ENCODE peak calls at places on chromosomes 13 and 19, in nine cellular contexts. I is esophagus muscularis mucosa, R is suprapubic skin, V is K562, J is transverse colon, C is H1, D is sigmoid colon, Q is HepG2, N is SK-N-SH. O is an unnamed sample.

GRCh38 chr19:11291991-11292390 is 4.0 kb upstream of the TSPAN16 start:
- DNase-seq in I (no peak), R (no peak), V (no peak), J (no peak), C (no peak), D (no peak), Q (no peak), N (no peak), O (no peak)

GRCh38 chr19:44725251-44725650 is 23.3 kb upstream of the BCL3 start:
- DNase-seq in I (no peak), R (no peak), V (no peak), J (peak; percentile 90), C (no peak), D (no peak), Q (peak; percentile 77), N (no peak), O (peak; percentile 83)

GRCh38 chr19:44050740-44051653 is 839 bp upstream of the ZNF223 start:
- DNase-seq in I (no peak), R (no peak), V (no peak), J (peak; percentile 50), C (no peak), D (no peak), Q (no peak), N (no peak), O (peak; percentile 28)

GRCh38 chr13:30705672-30706071 is 29.7 kb upstream of the ALOX5AP start:
- DNase-seq in I (no peak), R (no peak), V (no peak), J (no peak), C (no peak), D (no peak), Q (no peak), N (no peak), O (no peak)

GRCh38 chr13:106182404-106182803 is 353.1 kb downstream of the EFNB2 start:
- DNase-seq in I (no peak), R (no peak), V (no peak), J (no peak), C (no peak), D (no peak), Q (no peak), N (no peak), O (no peak)

GRCh38 chr13:52411629-52412028 is 5.7 kb upstream of the THSD1 start:
- DNase-seq in I (no peak), R (no peak), V (no peak), J (no peak), C (no peak), D (no peak), Q (no peak), N (no peak), O (no peak)

GRCh38 chr19:48966541-48967345 is 1.6 kb downstream of the FTL start:
- DNase-seq in I (no peak), R (no peak), V (no peak), J (no peak), C (no peak), D (no peak), Q (no peak), N (no peak), O (no peak)

GRCh38 chr13:93857126-93857525 is 622.4 kb downstream of the DCT start:
- DNase-seq in I (no peak), R (no peak), V (no peak), J (no peak), C (no peak), D (no peak), Q (no peak), N (no peak), O (no peak)

GRCh38 chr19:52601025-52601973 is 31.2 kb downstream of the ZNF701 start:
- DNase-seq in I (peak; percentile 98), R (peak; percentile 97), V (peak; percentile 93), J (peak; percentile 98), C (peak; percentile 97), D (peak; percentile 97), Q (peak; percentile 74), N (peak; percentile 95), O (peak; percentile 97)

GRCh38 chr19:45499196-45500180 is 1.2 kb downstream of the PPM1N start:
- DNase-seq in I (no peak), R (no peak), V (peak; percentile 75), J (peak; percentile 68), C (peak; percentile 98), D (no peak), Q (no peak), N (peak; percentile 62), O (no peak)

GRCh38 chr13:51549050-51549449 is 35.2 kb upstream of the WDFY2 start:
- DNase-seq in I (no peak), R (no peak), V (peak; percentile 64), J (no peak), C (no peak), D (no peak), Q (peak; percentile 33), N (no peak), O (no peak)

GRCh38 chr19:47004012-47004465 is 15.6 kb upstream of the NPAS1 start:
- DNase-seq in I (no peak), R (no peak), V (peak; percentile 32), J (no peak), C (no peak), D (no peak), Q (no peak), N (peak; percentile 75), O (no peak)

GRCh38 chr19:47003611-47003935 is 16.1 kb upstream of the NPAS1 start:
- DNase-seq in I (no peak), R (no peak), V (no peak), J (no peak), C (no peak), D (no peak), Q (no peak), N (peak; percentile 83), O (no peak)

GRCh38 chr19:47002853-47003610 is 16.6 kb upstream of the NPAS1 start:
- DNase-seq in I (no peak), R (no peak), V (no peak), J (no peak), C (no peak), D (no peak), Q (no peak), N (no peak), O (no peak)

GRCh38 chr19:47001584-47001983 is 18.1 kb upstream of the NPAS1 start:
- DNase-seq in I (no peak), R (no peak), V (no peak), J (no peak), C (no peak), D (no peak), Q (no peak), N (no peak), O (no peak)

GRCh38 chr19:47002106-47002766 is 17.4 kb upstream of the NPAS1 start:
- DNase-seq in I (no peak), R (no peak), V (no peak), J (peak; percentile 40), C (no peak), D (no peak), Q (no peak), N (no peak), O (peak; percentile 45)
- TF ChIP-seq POLR2AphosphoS5 in I (no peak), R (no peak), V (no peak), J (no peak), C (no peak), D (no peak), Q (no peak), N (no peak), O (no peak)

DNA sequence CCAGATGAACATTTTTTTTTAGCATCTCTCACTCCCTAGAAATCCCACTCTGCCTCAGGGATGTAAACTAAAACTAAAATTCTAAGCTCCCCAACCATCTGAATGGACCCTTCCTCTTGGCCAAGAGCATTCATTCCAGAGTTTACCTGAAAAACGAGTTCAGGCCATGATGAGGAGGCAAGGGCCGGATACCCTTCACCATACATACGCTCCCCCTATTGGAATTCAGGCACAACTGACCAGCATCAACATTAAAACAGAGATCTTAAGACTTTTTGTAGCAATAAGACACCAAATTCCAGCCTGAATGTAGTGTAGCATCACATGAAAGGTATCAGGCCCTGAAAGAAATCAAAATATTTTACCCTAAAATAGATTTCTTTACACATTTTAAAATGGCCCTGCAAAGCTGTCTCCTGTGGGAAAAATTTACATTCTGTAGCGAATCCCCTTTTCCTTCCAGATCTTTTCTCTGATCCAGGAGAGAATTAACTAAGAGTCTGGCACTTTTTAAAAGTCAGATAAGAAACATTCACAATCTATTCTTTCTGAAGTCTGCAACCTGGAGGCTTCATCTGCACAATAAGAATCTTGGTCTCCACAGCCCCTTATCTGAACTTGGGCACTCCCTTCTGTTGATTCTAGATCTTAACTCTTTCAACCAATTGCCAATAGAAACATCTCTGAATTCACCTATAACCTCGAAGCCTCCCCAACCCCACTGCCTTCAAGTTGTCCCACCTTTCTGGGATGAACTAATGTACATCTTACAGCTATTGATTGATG is 888.5 kb downstream of the UQCRFS1 start:
- DNase-seq in I (no peak), R (no peak), V (no peak), J (no peak), C (no peak), D (no peak), Q (no peak), N (no peak), O (no peak)
- TF ChIP-seq CTCF in I (no peak), R (no peak), V (no peak), J (no peak), C (peak; percentile 39), D (no peak), Q (no peak), N (peak; percentile 14), O (no peak)

DNA sequence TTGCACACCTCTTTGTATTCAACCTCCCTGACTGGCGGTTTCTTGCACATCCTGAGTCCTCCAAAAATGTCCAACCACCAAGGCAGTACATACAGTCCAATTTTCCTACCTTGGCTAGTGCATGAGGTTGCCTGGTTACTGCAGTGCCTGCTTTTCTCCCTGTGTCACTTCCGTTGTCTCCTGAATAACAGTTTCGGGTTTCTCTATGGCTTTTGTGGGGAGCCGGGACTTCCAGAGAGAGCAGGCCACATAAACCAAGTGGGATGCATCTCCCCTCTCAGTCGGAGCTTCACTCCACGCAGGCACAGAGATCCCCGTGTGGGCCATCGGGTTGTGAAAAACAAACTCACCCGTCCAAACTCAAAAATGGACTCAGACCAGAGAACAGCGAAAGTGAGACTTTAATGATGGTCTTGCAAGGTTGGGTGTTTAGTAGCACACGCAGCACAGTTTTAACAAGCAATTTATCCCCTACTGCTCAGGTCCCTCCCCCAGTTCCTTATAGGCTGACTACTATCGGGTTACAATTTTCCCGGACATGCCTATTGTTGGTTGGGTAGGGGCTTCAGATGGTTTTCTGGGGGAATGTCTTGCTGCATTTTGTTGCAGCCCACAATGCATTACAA is 173.1 kb downstream of the POU4F1 start:
- DNase-seq in I (no peak), R (no peak), V (no peak), J (no peak), C (peak; percentile 53), D (no peak), Q (no peak), N (no peak), O (no peak)
- TF ChIP-seq EP300 in I (no peak), R (no peak), V (no peak), J (no peak), C (no peak), D (no peak), Q (no peak), N (no peak), O (no peak)

DNA sequence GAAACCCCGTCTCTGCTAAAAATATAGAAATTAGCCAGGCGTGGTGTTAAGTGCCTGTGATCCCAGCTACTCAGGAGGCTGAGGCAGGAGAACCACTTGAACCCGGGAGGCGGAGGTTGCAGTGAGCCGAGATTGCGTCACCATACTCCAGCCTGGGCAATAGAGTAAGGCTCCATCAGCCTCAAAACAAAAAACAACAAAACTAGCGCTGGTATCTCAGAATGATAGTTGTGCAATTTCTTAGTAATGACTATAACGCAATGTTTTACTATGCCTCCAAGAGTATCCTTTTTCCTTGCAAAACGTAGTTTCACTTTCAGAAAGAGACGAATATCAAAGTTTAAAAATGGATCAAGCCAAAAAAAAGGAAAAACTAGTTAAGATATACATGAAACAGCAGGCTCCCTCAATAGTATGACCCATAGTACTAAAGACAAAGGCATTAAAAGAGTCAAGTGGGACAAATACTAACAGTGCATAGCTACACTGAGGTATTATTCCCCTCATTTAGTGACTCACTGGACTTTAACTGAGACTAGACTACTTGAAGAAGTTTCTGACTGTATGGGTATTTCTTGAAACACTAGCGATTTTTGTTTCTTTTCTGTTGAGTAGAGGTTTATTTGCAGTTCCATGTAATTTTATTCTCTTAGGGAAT is 10.5 kb upstream of the ITM2B start:
- DNase-seq in I (no peak), R (no peak), V (no peak), J (peak; percentile 19), C (no peak), D (peak; percentile 73), Q (no peak), N (no peak), O (no peak)
- TF ChIP-seq POLR2AphosphoS5 in I (peak; percentile 11), R (no peak), V (no peak), J (no peak), C (no peak), D (no peak), Q (no peak), N (no peak), O (no peak)

O was measured in stomach.